ENCODE peak calls at places on chromosomes 12 and 14, in nine cellular contexts. One of them, this sample, is unnamed.

GRCh38 chr12:68011882-68012207 is 22.6 kb downstream of the IFNG-AS1 start:
- DNase-seq in T-helper 2 cell: no peak
- DNase-seq in hepatic stellate cell: no peak
- DNase-seq in NCI-H460: no peak
- DNase-seq in HT1080: no peak
- DNase-seq in NCI-H1694: no peak
- DNase-seq in naive thymus-derived CD8-positive, alpha-beta T cell: no peak
- DNase-seq in AG08395: peak
- DNase-seq in kidney tubule cell: no peak
- DNase-seq in this sample: no peak

GRCh38 chr14:63652406-63652805 is 10.7 kb upstream of the WDR89 start:
- DNase-seq in T-helper 2 cell: no peak
- DNase-seq in hepatic stellate cell: no peak
- DNase-seq in NCI-H460: no peak
- DNase-seq in HT1080: no peak
- DNase-seq in NCI-H1694: no peak
- DNase-seq in naive thymus-derived CD8-positive, alpha-beta T cell: no peak
- DNase-seq in AG08395: no peak
- DNase-seq in kidney tubule cell: no peak
- DNase-seq in this sample: no peak

GRCh38 chr14:37482428-37482827 is 112.6 kb downstream of the FOXA1 start:
- DNase-seq in T-helper 2 cell: no peak
- DNase-seq in hepatic stellate cell: no peak
- DNase-seq in NCI-H460: no peak
- DNase-seq in HT1080: no peak
- DNase-seq in NCI-H1694: no peak
- DNase-seq in naive thymus-derived CD8-positive, alpha-beta T cell: no peak
- DNase-seq in AG08395: no peak
- DNase-seq in kidney tubule cell: no peak
- DNase-seq in this sample: no peak

GRCh38 chr14:98069712-98070133 is 1202.3 kb downstream of the BCL11B start:
- DNase-seq in T-helper 2 cell: no peak
- DNase-seq in hepatic stellate cell: no peak
- DNase-seq in NCI-H460: no peak
- DNase-seq in HT1080: peak
- DNase-seq in NCI-H1694: no peak
- DNase-seq in naive thymus-derived CD8-positive, alpha-beta T cell: no peak
- DNase-seq in AG08395: no peak
- DNase-seq in kidney tubule cell: peak
- DNase-seq in this sample: no peak

GRCh38 chr14:32208490-32208889 is 5.4 kb upstream of the RNU6-8 start:
- DNase-seq in T-helper 2 cell: no peak
- DNase-seq in hepatic stellate cell: no peak
- DNase-seq in NCI-H460: no peak
- DNase-seq in HT1080: no peak
- DNase-seq in NCI-H1694: no peak
- DNase-seq in naive thymus-derived CD8-positive, alpha-beta T cell: no peak
- DNase-seq in AG08395: no peak
- DNase-seq in kidney tubule cell: no peak
- DNase-seq in this sample: no peak

GRCh38 chr12:15404485-15404884 is 82.2 kb downstream of the PTPRO start:
- DNase-seq in T-helper 2 cell: no peak
- DNase-seq in hepatic stellate cell: peak
- DNase-seq in NCI-H460: no peak
- DNase-seq in HT1080: peak
- DNase-seq in NCI-H1694: no peak
- DNase-seq in naive thymus-derived CD8-positive, alpha-beta T cell: no peak
- DNase-seq in AG08395: no peak
- DNase-seq in kidney tubule cell: peak
- DNase-seq in this sample: no peak

GRCh38 chr14:68308695-68309094 is 484.2 kb downstream of the ZFP36L1 start:
- DNase-seq in T-helper 2 cell: no peak
- DNase-seq in hepatic stellate cell: no peak
- DNase-seq in NCI-H460: no peak
- DNase-seq in HT1080: no peak
- DNase-seq in NCI-H1694: no peak
- DNase-seq in naive thymus-derived CD8-positive, alpha-beta T cell: no peak
- DNase-seq in AG08395: peak
- DNase-seq in kidney tubule cell: no peak
- DNase-seq in this sample: no peak

GRCh38 chr14:52397844-52398243 is 83.7 kb downstream of the PTGER2 start:
- DNase-seq in T-helper 2 cell: no peak
- DNase-seq in hepatic stellate cell: no peak
- DNase-seq in NCI-H460: no peak
- DNase-seq in HT1080: no peak
- DNase-seq in NCI-H1694: no peak
- DNase-seq in naive thymus-derived CD8-positive, alpha-beta T cell: no peak
- DNase-seq in AG08395: peak
- DNase-seq in kidney tubule cell: no peak
- DNase-seq in this sample: no peak

GRCh38 chr14:105924951-105925591 is 398.7 kb downstream of the TMEM121 start:
- DNase-seq in T-helper 2 cell: no peak
- DNase-seq in hepatic stellate cell: no peak
- DNase-seq in NCI-H460: no peak
- DNase-seq in HT1080: no peak
- DNase-seq in NCI-H1694: no peak
- DNase-seq in naive thymus-derived CD8-positive, alpha-beta T cell: no peak
- DNase-seq in AG08395: no peak
- DNase-seq in kidney tubule cell: no peak
- DNase-seq in this sample: no peak

GRCh38 chr12:126346087-126346486 is 1280.9 kb downstream of the AACS start:
- DNase-seq in T-helper 2 cell: no peak
- DNase-seq in hepatic stellate cell: no peak
- DNase-seq in NCI-H460: no peak
- DNase-seq in HT1080: peak
- DNase-seq in NCI-H1694: no peak
- DNase-seq in naive thymus-derived CD8-positive, alpha-beta T cell: no peak
- DNase-seq in AG08395: no peak
- DNase-seq in kidney tubule cell: no peak
- DNase-seq in this sample: no peak

GRCh38 chr14:68783408-68784297 is 9.2 kb downstream of the ZFP36L1 start:
- DNase-seq in T-helper 2 cell: no peak
- DNase-seq in hepatic stellate cell: no peak
- DNase-seq in NCI-H460: no peak
- DNase-seq in HT1080: no peak
- DNase-seq in NCI-H1694: no peak
- DNase-seq in naive thymus-derived CD8-positive, alpha-beta T cell: no peak
- DNase-seq in AG08395: no peak
- DNase-seq in kidney tubule cell: no peak
- DNase-seq in this sample: no peak

GRCh38 chr14:90750701-90751100 is 65.5 kb downstream of the TTC7B start:
- DNase-seq in T-helper 2 cell: no peak
- DNase-seq in hepatic stellate cell: no peak
- DNase-seq in NCI-H460: no peak
- DNase-seq in HT1080: no peak
- DNase-seq in NCI-H1694: no peak
- DNase-seq in naive thymus-derived CD8-positive, alpha-beta T cell: no peak
- DNase-seq in AG08395: no peak
- DNase-seq in kidney tubule cell: no peak
- DNase-seq in this sample: no peak

GRCh38 chr12:125110641-125111360 is 45.6 kb downstream of the AACS start:
- DNase-seq in T-helper 2 cell: no peak
- DNase-seq in hepatic stellate cell: no peak
- DNase-seq in NCI-H460: peak
- DNase-seq in HT1080: no peak
- DNase-seq in NCI-H1694: no peak
- DNase-seq in naive thymus-derived CD8-positive, alpha-beta T cell: no peak
- DNase-seq in AG08395: peak
- DNase-seq in kidney tubule cell: no peak
- DNase-seq in this sample: no peak

GRCh38 chr12:9798008-9798619 is 29.2 kb upstream of the KLRF1 start:
- DNase-seq in T-helper 2 cell: peak
- DNase-seq in hepatic stellate cell: no peak
- DNase-seq in NCI-H460: peak
- DNase-seq in HT1080: peak
- DNase-seq in NCI-H1694: no peak
- DNase-seq in naive thymus-derived CD8-positive, alpha-beta T cell: peak
- DNase-seq in AG08395: peak
- DNase-seq in kidney tubule cell: peak
- DNase-seq in this sample: no peak

GRCh38 chr14:26963696-26964095 is 365.9 kb upstream of the NOVA1 start:
- DNase-seq in T-helper 2 cell: no peak
- DNase-seq in hepatic stellate cell: no peak
- DNase-seq in NCI-H460: no peak
- DNase-seq in HT1080: no peak
- DNase-seq in NCI-H1694: no peak
- DNase-seq in naive thymus-derived CD8-positive, alpha-beta T cell: no peak
- DNase-seq in AG08395: no peak
- DNase-seq in kidney tubule cell: no peak
- DNase-seq in this sample: peak

GRCh38 chr14:76309572-76310551 is 66.1 kb upstream of the ESRRB start:
- DNase-seq in T-helper 2 cell: no peak
- DNase-seq in hepatic stellate cell: no peak
- DNase-seq in NCI-H460: no peak
- DNase-seq in HT1080: no peak
- DNase-seq in NCI-H1694: no peak
- DNase-seq in naive thymus-derived CD8-positive, alpha-beta T cell: no peak
- DNase-seq in AG08395: no peak
- DNase-seq in kidney tubule cell: no peak
- DNase-seq in this sample: peak

GRCh38 chr12:37548266-37548805 is 768.2 kb upstream of the ALG10B start:
- DNase-seq in T-helper 2 cell: no peak
- DNase-seq in hepatic stellate cell: no peak
- DNase-seq in NCI-H460: no peak
- DNase-seq in HT1080: no peak
- DNase-seq in NCI-H1694: no peak
- DNase-seq in naive thymus-derived CD8-positive, alpha-beta T cell: no peak
- DNase-seq in AG08395: no peak
- DNase-seq in kidney tubule cell: no peak
- DNase-seq in this sample: no peak

GRCh38 chr12:94263011-94263786 is 114.8 kb downstream of the PLXNC1 start:
- DNase-seq in T-helper 2 cell: peak
- DNase-seq in hepatic stellate cell: no peak
- DNase-seq in NCI-H460: no peak
- DNase-seq in HT1080: no peak
- DNase-seq in NCI-H1694: no peak
- DNase-seq in naive thymus-derived CD8-positive, alpha-beta T cell: peak
- DNase-seq in AG08395: no peak
- DNase-seq in kidney tubule cell: no peak
- DNase-seq in this sample: no peak

GRCh38 chr14:104743461-104744380 is 9.2 kb upstream of the SIVA1 start:
- DNase-seq in T-helper 2 cell: no peak
- DNase-seq in hepatic stellate cell: no peak
- DNase-seq in NCI-H460: no peak
- DNase-seq in HT1080: peak
- DNase-seq in NCI-H1694: no peak
- DNase-seq in naive thymus-derived CD8-positive, alpha-beta T cell: no peak
- DNase-seq in AG08395: no peak
- DNase-seq in kidney tubule cell: peak
- DNase-seq in this sample: no peak

GRCh38 chr12:109715310-109716091 is 1.9 kb downstream of the FAM222A start:
- DNase-seq in T-helper 2 cell: peak
- DNase-seq in hepatic stellate cell: no peak
- DNase-seq in NCI-H460: no peak
- DNase-seq in HT1080: no peak
- DNase-seq in NCI-H1694: no peak
- DNase-seq in naive thymus-derived CD8-positive, alpha-beta T cell: peak
- DNase-seq in AG08395: no peak
- DNase-seq in kidney tubule cell: no peak
- DNase-seq in this sample: no peak

GRCh38 chr12:12010277-12011031 is 60.3 kb upstream of the BCL2L14 start:
- DNase-seq in T-helper 2 cell: peak
- DNase-seq in hepatic stellate cell: peak
- DNase-seq in NCI-H460: no peak
- DNase-seq in HT1080: peak
- DNase-seq in NCI-H1694: no peak
- DNase-seq in naive thymus-derived CD8-positive, alpha-beta T cell: peak
- DNase-seq in AG08395: peak
- DNase-seq in kidney tubule cell: peak
- DNase-seq in this sample: peak

GRCh38 chr12:81329088-81329487 is 251.2 kb downstream of the ACSS3 start:
- DNase-seq in T-helper 2 cell: no peak
- DNase-seq in hepatic stellate cell: no peak
- DNase-seq in NCI-H460: peak
- DNase-seq in HT1080: peak
- DNase-seq in NCI-H1694: no peak
- DNase-seq in naive thymus-derived CD8-positive, alpha-beta T cell: no peak
- DNase-seq in AG08395: peak
- DNase-seq in kidney tubule cell: peak
- DNase-seq in this sample: no peak

GRCh38 chr12:95083471-95083870 is 10.1 kb upstream of the NR2C1 start:
- DNase-seq in T-helper 2 cell: no peak
- DNase-seq in hepatic stellate cell: no peak
- DNase-seq in NCI-H460: no peak
- DNase-seq in HT1080: no peak
- DNase-seq in NCI-H1694: no peak
- DNase-seq in naive thymus-derived CD8-positive, alpha-beta T cell: no peak
- DNase-seq in AG08395: no peak
- DNase-seq in kidney tubule cell: no peak
- DNase-seq in this sample: no peak

GRCh38 chr12:107584523-107584922 is 101.1 kb upstream of the PWP1 start:
- DNase-seq in T-helper 2 cell: no peak
- DNase-seq in hepatic stellate cell: no peak
- DNase-seq in NCI-H460: no peak
- DNase-seq in HT1080: no peak
- DNase-seq in NCI-H1694: no peak
- DNase-seq in naive thymus-derived CD8-positive, alpha-beta T cell: no peak
- DNase-seq in AG08395: no peak
- DNase-seq in kidney tubule cell: no peak
- DNase-seq in this sample: no peak

This sample was measured in gastrocnemius medialis.